ENCODE peak calls at places on chromosomes 7 and 10, in seven cellular contexts. I, R, S, A, X, G and W are unnamed samples.

GRCh38 chr10:18449631-18450030 is 201.8 kb downstream of the NSUN6 start:
- DNase-seq in A (no peak), I (no peak), R (no peak), S (no peak), X (no peak), G (no peak), W (no peak)

GRCh38 chr7:47931788-47932425 is 16.4 kb downstream of the PKD1L1 start:
- DNase-seq in X (no peak), I (no peak), R (peak; percentile 96), S (no peak), A (peak; percentile 38), G (no peak), W (no peak)

GRCh38 chr10:27446091-27446918 is 57.8 kb upstream of the RAB18 start:
- DNase-seq in G (no peak), I (no peak), S (no peak), X (peak; percentile 16), A (peak; percentile 57), R (peak; percentile 17), W (no peak)

GRCh38 chr7:151512353-151512752 is 7.3 kb downstream of the RHEB start:
- DNase-seq in X (no peak), A (no peak), I (no peak), R (no peak), S (no peak), G (no peak), W (no peak)

GRCh38 chr7:74302745-74303221 is 13.6 kb downstream of the CLIP2 start:
- DNase-seq in I (no peak), X (no peak), G (no peak), A (no peak), S (no peak), R (peak; percentile 79), W (no peak)

GRCh38 chr10:6928531-6929080 is 348.5 kb upstream of the PRKCQ start:
- DNase-seq in I (no peak), A (no peak), G (no peak), X (no peak), R (no peak), S (no peak), W (no peak)

GRCh38 chr10:96719850-96720421 is 378 bp downstream of the PIK3AP1 start:
- DNase-seq in X (no peak), R (peak; percentile 77), S (peak; percentile 86), G (no peak), I (peak; percentile 83), A (no peak), W (peak; percentile 84)

GRCh38 chr10:128877936-128878335 is 589.1 kb upstream of the MGMT start:
- DNase-seq in R (no peak), I (no peak), A (no peak), S (no peak), G (no peak), X (no peak), W (no peak)

GRCh38 chr10:4343798-4344370 is 482.1 kb upstream of the AKR1E2 start:
- DNase-seq in A (no peak), R (no peak), X (no peak), G (no peak), I (no peak), S (no peak), W (no peak)

GRCh38 chr10:133592716-133593115 is 27.3 kb upstream of the SYCE1 start:
- DNase-seq in I (no peak), G (no peak), R (no peak), S (no peak), X (no peak), A (no peak), W (no peak)

GRCh38 chr10:89301231-89301630 is 615 bp upstream of the IFIT2 start:
- DNase-seq in X (no peak), G (no peak), I (no peak), A (peak; percentile 71), S (no peak), R (peak; percentile 19), W (no peak)

GRCh38 chr10:101007099-101007711 is 7.6 kb downstream of the LZTS2 start:
- DNase-seq in R (peak; percentile 82), A (no peak), I (no peak), S (no peak), X (no peak), G (no peak), W (no peak)

GRCh38 chr7:45003789-45004188 is 3.8 kb downstream of the CCM2 start:
- DNase-seq in R (no peak), S (no peak), A (no peak), X (no peak), G (no peak), I (no peak), W (no peak)

GRCh38 chr7:44999245-45000095 is 531 bp upstream of the CCM2 start:
- DNase-seq in X (peak; percentile 88), S (peak; percentile 100), G (peak; percentile 98), I (peak; percentile 100), R (peak; percentile 99), A (peak; percentile 99), W (peak; percentile 98)

GRCh38 chr7:45000096-45001032 is at the start of gene CCM2:
- DNase-seq in A (peak; percentile 39), R (peak; percentile 98), S (no peak), X (no peak), G (no peak), I (peak; percentile 53), W (peak; percentile 98)

GRCh38 chr7:45001138-45001694 is 1.2 kb downstream of the CCM2 start:
- DNase-seq in A (peak; percentile 35), R (peak; percentile 79), X (no peak), I (peak; percentile 29), G (no peak), S (no peak), W (peak; percentile 55)

DNA sequence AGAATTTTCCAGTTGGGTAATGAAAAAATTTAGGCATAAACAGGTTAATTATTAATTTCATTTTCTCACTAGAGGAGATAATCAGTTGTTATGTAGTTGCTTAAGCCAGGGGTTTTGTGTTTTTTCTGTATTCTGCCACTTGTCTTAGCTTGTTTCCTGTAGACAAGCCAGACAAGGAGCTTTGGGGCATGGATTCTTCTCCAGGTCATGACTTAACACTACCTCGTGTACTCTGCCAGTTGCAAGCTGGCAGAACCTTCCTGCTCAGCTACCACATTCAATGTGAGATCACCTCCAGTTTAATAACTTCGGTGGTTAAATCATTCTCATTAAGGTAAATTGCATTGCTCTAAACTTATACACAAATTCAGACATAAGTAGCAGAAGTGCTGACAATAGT is 1.8 kb downstream of the CCM2 start:
- DNase-seq in I (no peak), X (no peak), A (no peak), R (no peak), G (no peak), S (no peak), W (no peak)
- H3K4me3 ChIP-seq in I (no peak overlapping the region), X (no peak overlapping the region), A (no peak overlapping the region), R (no peak overlapping the region), G (no peak overlapping the region), S (no peak overlapping the region), W (no peak overlapping the region)

DNA sequence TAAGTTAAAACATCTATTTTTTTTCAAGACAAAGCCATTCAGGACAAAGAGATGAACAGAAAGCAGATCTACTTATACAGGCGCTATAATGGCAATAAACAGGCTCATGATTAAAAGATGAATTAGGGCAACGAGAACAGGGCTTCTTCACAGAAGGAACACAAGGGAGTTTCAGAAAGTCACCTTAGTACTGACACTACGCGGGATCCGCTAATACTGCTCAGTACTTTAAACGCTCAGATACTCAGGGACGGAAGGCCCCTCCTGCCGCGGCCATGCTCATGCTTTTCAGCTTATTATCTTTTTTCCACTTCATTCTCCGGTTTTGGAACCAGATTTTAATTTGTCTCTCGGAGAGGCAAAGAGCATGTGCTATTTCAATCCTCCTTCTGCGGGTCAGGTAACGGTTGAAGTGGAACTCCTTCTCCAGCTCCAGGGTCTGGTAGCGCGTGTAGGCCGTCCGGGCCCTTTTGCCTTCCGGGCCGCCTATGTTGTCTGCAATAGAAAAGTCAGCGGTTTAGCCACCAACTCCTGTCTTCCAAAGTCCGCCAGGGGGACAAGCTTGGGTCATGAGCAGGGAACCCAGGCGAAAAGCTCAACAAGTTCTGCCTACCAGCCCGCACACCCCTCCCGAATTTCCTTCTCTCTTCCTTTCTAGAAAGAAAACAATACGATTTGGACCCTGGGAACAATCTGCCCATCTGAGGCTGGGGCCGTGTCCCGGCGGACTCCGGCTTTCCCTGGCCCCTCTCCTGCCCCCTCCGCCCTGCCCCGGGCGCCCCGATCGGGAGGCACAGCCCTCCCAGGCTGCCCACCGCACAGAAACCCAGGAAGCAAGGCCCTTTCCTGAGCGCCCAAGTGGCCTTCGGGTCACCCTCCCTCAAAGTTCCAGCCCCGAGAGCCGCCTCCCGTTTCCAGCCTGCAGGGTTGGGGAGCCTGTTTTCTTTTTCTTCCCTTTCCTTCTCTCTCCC is 1.6 kb downstream of the HOXA5 start:
- DNase-seq in X (no peak), S (peak; percentile 44), R (peak; percentile 85), I (no peak), A (no peak), G (no peak), W (peak; percentile 82)
- H3K4me3 ChIP-seq in X (no peak overlapping the region), S (peak overlapping the region; percentile 28), R (peak overlapping the region; percentile 63), I (no peak overlapping the region), A (peak overlapping the region; percentile 36), G (peak overlapping the region; percentile 87), W (no peak overlapping the region)

DNA sequence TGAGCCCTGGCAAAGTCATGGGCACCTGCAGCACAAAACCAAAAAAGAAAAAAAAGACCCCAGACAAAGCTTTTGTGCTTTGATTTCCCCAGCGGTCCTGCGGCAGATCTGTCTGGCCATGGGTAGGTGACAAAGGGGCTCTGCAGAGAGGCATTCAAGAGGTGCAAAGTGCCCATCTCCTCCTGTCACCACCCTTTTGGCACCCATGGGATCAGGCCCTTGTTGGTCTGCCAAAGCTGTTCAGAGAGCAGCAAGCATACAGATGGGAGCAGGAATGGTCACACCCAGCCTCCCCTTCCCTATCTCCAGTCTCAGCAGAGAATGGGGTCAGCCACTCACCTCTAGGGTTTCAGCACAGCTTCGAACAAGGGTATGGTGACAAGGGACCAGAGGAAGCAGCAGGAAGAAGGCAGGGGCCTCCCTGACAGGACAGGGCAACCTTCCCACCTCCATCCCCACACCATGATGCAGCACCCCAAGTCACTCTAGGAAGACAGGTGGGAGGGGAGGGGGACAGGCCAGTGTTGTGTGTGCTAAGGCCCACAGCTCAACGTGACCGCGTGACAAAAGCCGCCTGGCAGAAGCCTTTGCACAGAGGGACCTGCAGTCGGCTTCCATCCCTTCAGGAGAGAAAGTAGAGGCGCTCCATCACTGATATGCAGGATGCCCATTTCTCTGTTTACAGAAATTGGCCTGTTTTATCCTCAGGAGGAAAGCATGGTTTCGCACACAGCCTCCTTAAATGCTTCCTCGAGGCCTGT is 6.3 kb downstream of the CAMK2G start:
- DNase-seq in I (no peak), A (no peak), S (no peak), R (peak; percentile 73), G (no peak), X (no peak), W (no peak)
- H3K4me3 ChIP-seq in I (no peak overlapping the region), A (no peak overlapping the region), S (no peak overlapping the region), R (no peak overlapping the region), G (no peak overlapping the region), X (no peak overlapping the region), W (no peak overlapping the region)

GRCh38 chr7:27108390-27109127 is 6.1 kb upstream of the HOXA2 start:
- DNase-seq in S (peak; percentile 81), A (no peak), X (no peak), R (peak; percentile 96), I (no peak), G (no peak), W (peak; percentile 92)

GRCh38 chr7:27110977-27111752 is 8.7 kb upstream of the HOXA2 start:
- DNase-seq in G (no peak), I (no peak), R (peak; percentile 97), A (peak; percentile 34), X (no peak), S (no peak), W (peak; percentile 48)

GRCh38 chr7:27109533-27110162 is 7.2 kb upstream of the HOXA2 start:
- DNase-seq in S (no peak), A (no peak), X (no peak), I (no peak), G (no peak), R (peak; percentile 79), W (peak; percentile 49)

GRCh38 chr7:27111753-27112277 is 9.3 kb upstream of the HOXA2 start:
- DNase-seq in S (no peak), A (no peak), I (no peak), X (no peak), G (no peak), R (no peak), W (no peak)

GRCh38 chr7:27110163-27110976 is 7.9 kb upstream of the HOXA2 start:
- DNase-seq in G (no peak), X (peak; percentile 31), A (no peak), I (no peak), S (peak; percentile 82), R (peak; percentile 97), W (peak; percentile 93)
- H3K4me3 ChIP-seq in G (peak overlapping the region; percentile 92), X (peak overlapping the region; percentile 29), A (no peak overlapping the region), I (no peak overlapping the region), S (no peak overlapping the region), R (peak overlapping the region; percentile 60), W (peak overlapping the region; percentile 18)